ENCODE peak calls at places on chromosomes 4 and X, in five cellular contexts. N, K, P, Z and R are unnamed samples.

GRCh38 chr4:123244233-123244632 is 152.4 kb upstream of the SPRY1 start:
- DNase-seq in K (no peak), Z (no peak), N (no peak), P (peak), R (peak)

GRCh38 chrX:55161581-55161980 is 58.6 kb upstream of the PAGE5 start:
- DNase-seq in N (no peak), P (no peak), Z (no peak), K (no peak), R (no peak)

GRCh38 chr4:98482847-98483806 is 175.3 kb downstream of the TSPAN5 start:
- DNase-seq in N (no peak), Z (no peak), P (no peak), K (no peak), R (peak)

GRCh38 chr4:108466936-108467902 is 153.2 kb upstream of the RPL34 start:
- DNase-seq in P (no peak), Z (no peak), N (no peak), K (no peak), R (peak)

GRCh38 chrX:10756365-10756915 is 136.1 kb upstream of the MID1 start:
- DNase-seq in N (peak), K (no peak), P (peak), Z (no peak), R (peak)

GRCh38 chr4:6523251-6523650 is 50.8 kb upstream of the PPP2R2C start:
- DNase-seq in K (no peak), Z (no peak), N (no peak), P (no peak), R (no peak)

GRCh38 chr4:26226978-26227377 is 93.8 kb upstream of the RBPJ start:
- DNase-seq in Z (no peak), P (no peak), K (no peak), N (no peak), R (no peak)

GRCh38 chr4:1360423-1361283 is 13.6 kb downstream of the UVSSA start:
- DNase-seq in K (no peak), P (peak), N (no peak), Z (no peak), R (peak)

GRCh38 chrX:153488231-153488914 is 6.4 kb upstream of the BGN start:
- DNase-seq in N (no peak), P (peak), Z (no peak), K (no peak), R (peak)